ENCODE peak calls at places on chromosomes 13 and 19, in four cellular contexts. One of them, this sample, is unnamed.

GRCh38 chr19:45645631-45646344 is 6.6 kb upstream of the EML2 start:
- DNase-seq in H1: no peak
- DNase-seq in GM12878: peak; percentile 65
- DNase-seq in HepG2: peak; percentile 63
- DNase-seq in this sample: no peak

GRCh38 chr19:4310247-4311121 is 6.1 kb downstream of the FSD1 start:
- DNase-seq in HepG2: peak; percentile 94
- DNase-seq in H1: peak; percentile 25
- DNase-seq in GM12878: no peak
- DNase-seq in this sample: no peak

GRCh38 chr13:36105726-36106125 is 25.5 kb downstream of the DCLK1 start:
- DNase-seq in GM12878: no peak
- DNase-seq in HepG2: no peak
- DNase-seq in H1: no peak
- DNase-seq in this sample: no peak

GRCh38 chr19:21335721-21336120 is 6.5 kb upstream of the ZNF708 start:
- DNase-seq in H1: no peak
- DNase-seq in HepG2: no peak
- DNase-seq in GM12878: no peak
- DNase-seq in this sample: no peak

GRCh38 chr13:50353651-50354415 is 338.6 kb downstream of the KCNRG start:
- DNase-seq in GM12878: no peak
- DNase-seq in H1: no peak
- DNase-seq in HepG2: no peak
- DNase-seq in this sample: no peak

GRCh38 chr13:54750521-54750920 is 1721.9 kb downstream of the OLFM4 start:
- DNase-seq in H1: no peak
- DNase-seq in GM12878: no peak
- DNase-seq in HepG2: no peak
- DNase-seq in this sample: no peak

GRCh38 chr19:13964776-13965175 is 12.5 kb downstream of the DCAF15 start:
- DNase-seq in GM12878: no peak
- DNase-seq in H1: no peak
- DNase-seq in HepG2: no peak
- DNase-seq in this sample: no peak

GRCh38 chr19:38932425-38933179 is 1.9 kb downstream of the MRPS12 start:
- DNase-seq in H1: no peak
- DNase-seq in HepG2: peak; percentile 63
- DNase-seq in GM12878: no peak
- DNase-seq in this sample: peak; percentile 20

GRCh38 chr13:113456116-113456702 is 2.9 kb upstream of the ADPRHL1 start:
- DNase-seq in GM12878: no peak
- DNase-seq in H1: no peak
- DNase-seq in HepG2: no peak
- DNase-seq in this sample: no peak

GRCh38 chr19:4061683-4062575 is 4.8 kb downstream of the ZBTB7A start:
- DNase-seq in HepG2: no peak
- DNase-seq in H1: no peak
- DNase-seq in GM12878: no peak
- DNase-seq in this sample: no peak

GRCh38 chr19:34314437-34315313 is 50.3 kb upstream of the GPI start:
- DNase-seq in H1: no peak
- DNase-seq in GM12878: peak; percentile 32
- DNase-seq in HepG2: no peak
- DNase-seq in this sample: no peak

GRCh38 chr13:47094734-47095434 is 198.0 kb upstream of the HTR2A start:
- DNase-seq in HepG2: no peak
- DNase-seq in H1: no peak
- DNase-seq in GM12878: peak; percentile 48
- DNase-seq in this sample: no peak

GRCh38 chr13:35855531-35856019 is 275.6 kb downstream of the DCLK1 start:
- DNase-seq in GM12878: no peak
- DNase-seq in HepG2: no peak
- DNase-seq in H1: peak; percentile 89
- DNase-seq in this sample: peak; percentile 89

GRCh38 chr19:51158474-51159129 is 16.5 kb downstream of the SIGLEC7 start:
- DNase-seq in HepG2: peak; percentile 42
- DNase-seq in GM12878: no peak
- DNase-seq in H1: peak; percentile 56
- DNase-seq in this sample: peak; percentile 35

GRCh38 chr19:51398096-51398704 is 7.8 kb upstream of the C19orf84 start:
- DNase-seq in GM12878: no peak
- DNase-seq in HepG2: peak; percentile 40
- DNase-seq in H1: no peak
- DNase-seq in this sample: no peak

GRCh38 chr13:45224181-45224580 is 23.3 kb upstream of the KCTD4 start:
- DNase-seq in H1: no peak
- DNase-seq in GM12878: no peak
- DNase-seq in HepG2: no peak
- DNase-seq in this sample: no peak

GRCh38 chr13:47679391-47679790 is 321.7 kb downstream of the SUCLA2 start:
- DNase-seq in GM12878: no peak
- DNase-seq in H1: no peak
- DNase-seq in HepG2: no peak
- DNase-seq in this sample: no peak

GRCh38 chr13:66562054-66562453 is 668.1 kb downstream of the PCDH9 start:
- DNase-seq in GM12878: no peak
- DNase-seq in H1: no peak
- DNase-seq in HepG2: no peak
- DNase-seq in this sample: no peak

GRCh38 chr13:41049480-41049879 is 11.8 kb upstream of the WBP4 start:
- DNase-seq in H1: no peak
- DNase-seq in GM12878: no peak
- DNase-seq in HepG2: no peak
- DNase-seq in this sample: no peak

GRCh38 chr19:14019100-14019499 is 8.8 kb upstream of the RLN3 start:
- DNase-seq in GM12878: no peak
- DNase-seq in H1: no peak
- DNase-seq in HepG2: no peak
- DNase-seq in this sample: no peak

GRCh38 chr13:44012910-44013309 is 133.2 kb downstream of the LACC1 start:
- DNase-seq in H1: no peak
- DNase-seq in GM12878: no peak
- DNase-seq in HepG2: no peak
- DNase-seq in this sample: no peak

GRCh38 chr13:98254541-98254940 is 77.5 kb upstream of the RNF113B start:
- DNase-seq in H1: no peak
- DNase-seq in GM12878: no peak
- DNase-seq in HepG2: no peak
- DNase-seq in this sample: no peak

GRCh38 chr19:55141696-55142095 is 7.3 kb downstream of the TNNT1 start:
- DNase-seq in HepG2: no peak
- DNase-seq in GM12878: no peak
- DNase-seq in H1: no peak
- DNase-seq in this sample: no peak

GRCh38 chr13:112999414-113000177 is 30.6 kb downstream of the MCF2L start:
- DNase-seq in HepG2: no peak
- DNase-seq in GM12878: no peak
- DNase-seq in H1: no peak
- DNase-seq in this sample: no peak

GRCh38 chr19:45591638-45592005 is 7.0 kb upstream of the OPA3 start:
- DNase-seq in H1: no peak
- DNase-seq in HepG2: no peak
- DNase-seq in GM12878: no peak
- DNase-seq in this sample: no peak

DNA sequence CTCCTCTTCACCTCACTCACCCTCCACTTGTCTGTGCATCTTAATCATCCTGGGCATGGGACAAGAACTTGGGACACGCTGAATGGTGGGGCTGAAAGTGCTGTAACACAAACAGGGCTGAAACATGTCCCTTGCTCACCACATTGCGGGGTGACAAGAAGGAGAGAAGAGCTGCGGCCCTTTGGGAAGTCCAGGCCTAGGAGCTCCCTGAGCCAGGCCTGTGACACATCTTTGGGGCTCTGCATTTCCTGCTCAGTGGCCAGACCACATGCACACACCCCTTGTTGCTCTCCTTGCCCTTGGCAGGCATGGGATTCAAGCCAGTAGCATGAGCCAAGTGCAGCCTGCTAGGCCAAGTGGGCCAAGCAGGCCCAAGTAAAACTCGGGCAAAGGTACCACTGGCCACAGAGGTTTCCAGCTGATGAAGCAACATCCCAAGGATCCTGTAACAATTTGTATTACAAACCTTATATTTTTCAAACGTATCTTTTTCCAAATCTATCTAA is 1384.3 kb upstream of the PCDH20 start:
- DNase-seq in HepG2: no peak
- DNase-seq in GM12878: no peak
- DNase-seq in H1: no peak
- DNase-seq in this sample: no peak
- H3K9me3 ChIP-seq in HepG2: no peaks in the 10 kb centered on the region
- H3K9me3 ChIP-seq in GM12878: no peaks in the 10 kb centered on the region
- H3K9me3 ChIP-seq in H1: no peaks in the 10 kb centered on the region
- H3K9me3 ChIP-seq in this sample: no peaks in the 10 kb centered on the region

GRCh38 chr13:102392810-102393209 is 9.0 kb downstream of the FGF14 start:
- DNase-seq in H1: no peak
- DNase-seq in GM12878: no peak
- DNase-seq in HepG2: no peak
- DNase-seq in this sample: no peak
- TF ChIP-seq SUZ12 in H1: no peak
- TF ChIP-seq SUZ12 in GM12878: no peak
- TF ChIP-seq SUZ12 in HepG2: no peak
- TF ChIP-seq SUZ12 in this sample: no peak

GRCh38 chr19:53160350-53160749 is 1.5 kb upstream of the ZNF347 start:
- DNase-seq in H1: no peak
- DNase-seq in HepG2: no peak
- DNase-seq in GM12878: no peak
- DNase-seq in this sample: no peak

GRCh38 chr19:53161123-53161522 is 2.3 kb upstream of the ZNF347 start:
- DNase-seq in H1: no peak
- DNase-seq in HepG2: no peak
- DNase-seq in GM12878: no peak
- DNase-seq in this sample: no peak

DNA sequence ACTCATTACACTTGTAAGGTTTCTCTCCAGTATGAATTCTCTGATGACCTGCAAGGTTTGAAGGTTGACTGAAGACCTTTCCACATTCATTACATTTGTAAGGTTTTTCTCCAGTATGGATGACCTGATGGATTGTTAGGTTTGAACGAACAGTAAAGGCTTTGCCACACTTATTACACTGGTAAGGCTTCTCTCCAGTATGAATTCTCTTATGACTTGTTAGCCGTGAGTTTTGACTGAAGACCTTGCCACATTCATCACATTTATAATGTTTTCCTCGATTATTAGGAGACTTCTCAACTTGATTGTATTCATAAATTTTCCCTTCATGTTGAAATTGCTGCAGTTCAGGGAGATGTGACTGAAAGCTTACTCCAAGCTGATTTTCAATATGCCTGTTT is 6.8 kb upstream of the ZNF347 start:
- DNase-seq in GM12878: no peak
- DNase-seq in H1: no peak
- DNase-seq in HepG2: no peak
- DNase-seq in this sample: no peak
- H3K9me3 ChIP-seq in GM12878: peaks cover 8% of the 10 kb centered on the region
- H3K9me3 ChIP-seq in H1: peaks cover 46% of the 10 kb centered on the region
- H3K9me3 ChIP-seq in HepG2: peaks cover 75% of the 10 kb centered on the region
- H3K9me3 ChIP-seq in this sample: peaks cover 45% of the 10 kb centered on the region

GRCh38 chr13:24216176-24216575 is 55.7 kb downstream of the SPATA13 start:
- DNase-seq in H1: no peak
- DNase-seq in GM12878: no peak
- DNase-seq in HepG2: no peak
- DNase-seq in this sample: no peak

GRCh38 chr13:24215732-24216131 is 55.2 kb downstream of the SPATA13 start:
- DNase-seq in H1: no peak
- DNase-seq in HepG2: no peak
- DNase-seq in GM12878: no peak
- DNase-seq in this sample: no peak

GRCh38 chr13:24218977-24219376 is 58.5 kb downstream of the SPATA13 start:
- DNase-seq in HepG2: no peak
- DNase-seq in GM12878: no peak
- DNase-seq in H1: no peak
- DNase-seq in this sample: no peak

GRCh38 chr13:24218320-24218719 is 57.8 kb downstream of the SPATA13 start:
- DNase-seq in H1: no peak
- DNase-seq in HepG2: no peak
- DNase-seq in GM12878: no peak
- DNase-seq in this sample: no peak

GRCh38 chr13:24217601-24218281 is 57.2 kb downstream of the SPATA13 start:
- DNase-seq in GM12878: no peak
- DNase-seq in H1: no peak
- DNase-seq in HepG2: peak; percentile 72
- DNase-seq in this sample: no peak
- TF ChIP-seq SUZ12 in GM12878: no peak
- TF ChIP-seq SUZ12 in H1: no peak
- TF ChIP-seq SUZ12 in HepG2: no peak
- TF ChIP-seq SUZ12 in this sample: no peak

GRCh38 chr13:19057588-19058340 is 123.9 kb downstream of the TUBA3C start:
- DNase-seq in GM12878: no peak
- DNase-seq in HepG2: no peak
- DNase-seq in H1: no peak
- DNase-seq in this sample: no peak

GRCh38 chr13:19061278-19061677 is 120.3 kb downstream of the TUBA3C start:
- DNase-seq in H1: no peak
- DNase-seq in GM12878: no peak
- DNase-seq in HepG2: no peak
- DNase-seq in this sample: no peak

GRCh38 chr13:19058566-19058965 is 123.1 kb downstream of the TUBA3C start:
- DNase-seq in H1: no peak
- DNase-seq in HepG2: no peak
- DNase-seq in GM12878: no peak
- DNase-seq in this sample: no peak

GRCh38 chr13:19060311-19061002 is 121.2 kb downstream of the TUBA3C start:
- DNase-seq in HepG2: no peak
- DNase-seq in H1: no peak
- DNase-seq in GM12878: no peak
- DNase-seq in this sample: no peak

DNA sequence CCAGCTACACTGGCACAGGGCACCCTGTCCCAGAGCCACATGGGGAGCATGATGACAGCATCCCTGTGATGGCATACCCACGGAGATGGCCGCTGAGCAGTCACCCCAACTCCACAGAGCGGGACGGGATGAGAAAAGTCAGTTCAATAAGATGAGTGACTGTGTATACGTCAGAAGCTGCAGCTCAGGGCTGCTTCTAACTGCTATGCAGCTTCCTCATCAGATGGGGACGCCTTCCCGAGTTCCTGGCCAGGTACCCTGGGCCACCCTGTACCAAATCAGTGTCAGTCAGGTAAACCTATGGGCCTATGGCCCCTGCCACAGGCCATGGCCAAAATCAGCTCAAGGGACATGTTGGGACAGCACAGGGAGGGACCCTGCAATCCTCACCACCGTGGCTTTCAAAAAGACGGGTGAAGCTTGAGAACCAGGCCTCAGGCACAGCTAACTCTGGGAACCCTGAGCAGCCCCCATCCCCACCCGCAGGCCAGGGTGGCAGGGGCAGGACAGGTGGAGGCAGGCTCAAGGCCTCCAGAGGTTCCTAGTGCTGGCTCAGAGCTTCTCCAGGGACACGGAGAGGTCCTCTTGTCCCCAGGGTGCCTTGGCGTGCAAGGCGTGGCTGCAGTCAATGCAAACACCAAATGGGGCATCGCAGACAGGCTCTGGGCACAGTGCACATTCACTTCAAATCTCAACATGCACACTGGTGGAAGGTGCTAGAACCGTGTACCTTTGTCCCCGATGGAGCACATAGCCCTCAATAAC is 122.4 kb downstream of the TUBA3C start:
- DNase-seq in HepG2: no peak
- DNase-seq in H1: no peak
- DNase-seq in GM12878: no peak
- DNase-seq in this sample: no peak
- H3K9me3 ChIP-seq in HepG2: peaks cover 11% of the 10 kb centered on the region
- H3K9me3 ChIP-seq in H1: peaks cover 99% of the 10 kb centered on the region
- H3K9me3 ChIP-seq in GM12878: peaks cover 2% of the 10 kb centered on the region
- H3K9me3 ChIP-seq in this sample: peaks cover 4% of the 10 kb centered on the region

This sample was measured in NT2/D1.